ENCODE peak calls at places on chromosomes 6 and 20, in eight cellular contexts. B, X, S, P, A, U, Y and M are unnamed samples.

GRCh38 chr6:26335631-26336323 is 29.2 kb upstream of the BTN3A2 start:
- DNase-seq in B (no peak), X (no peak), S (no peak), P (no peak), A (no peak), U (no peak), Y (no peak), M (no peak)

GRCh38 chr20:22586645-22587310 is 2.4 kb upstream of the FOXA2 start:
- DNase-seq in B (peak), X (no peak), S (peak), P (no peak), A (no peak), U (no peak), Y (no peak), M (peak)

GRCh38 chr6:160174681-160175080 is 53.1 kb downstream of the SLC22A1 start:
- DNase-seq in B (no peak), X (no peak), S (no peak), P (no peak), A (no peak), U (no peak), Y (no peak), M (no peak)

GRCh38 chr20:48667889-48668413 is 159.8 kb downstream of the PREX1 start:
- DNase-seq in B (peak), X (peak), S (no peak), P (peak), A (no peak), U (no peak), Y (no peak), M (no peak)

GRCh38 chr6:129709451-129709908 is 497 bp downstream of the ARHGAP18 start:
- DNase-seq in B (peak), X (peak), S (peak), P (peak), A (peak), U (peak), Y (peak), M (no peak)

GRCh38 chr6:139821669-139822223 is 447.3 kb upstream of the CITED2 start:
- DNase-seq in B (no peak), X (no peak), S (no peak), P (no peak), A (no peak), U (no peak), Y (no peak), M (no peak)

GRCh38 chr20:45290677-45291355 is 15.8 kb upstream of the RBPJL start:
- DNase-seq in B (peak), X (peak), S (no peak), P (peak), A (peak), U (peak), Y (peak), M (peak)

GRCh38 chr6:136969433-136969832 is 47.3 kb downstream of the SLC35D3 start:
- DNase-seq in B (no peak), X (no peak), S (no peak), P (no peak), A (no peak), U (no peak), Y (no peak), M (no peak)

GRCh38 chr20:58233881-58234528 is 5.6 kb upstream of the ANKRD60 start:
- DNase-seq in B (peak), X (peak), S (no peak), P (no peak), A (no peak), U (no peak), Y (no peak), M (no peak)

GRCh38 chr20:32966382-32966781 is 37.9 kb downstream of the SUN5 start:
- DNase-seq in B (no peak), X (no peak), S (no peak), P (no peak), A (no peak), U (no peak), Y (no peak), M (no peak)

GRCh38 chr6:53317861-53318260 is 30.9 kb downstream of the ELOVL5 start:
- DNase-seq in B (no peak), X (no peak), S (no peak), P (no peak), A (no peak), U (no peak), Y (no peak), M (no peak)

GRCh38 chr6:36752187-36752885 is 54.7 kb downstream of the RAB44 start:
- DNase-seq in B (no peak), X (no peak), S (no peak), P (no peak), A (no peak), U (no peak), Y (no peak), M (no peak)

GRCh38 chr6:136066005-136066404 is 184.1 kb downstream of the MTFR2 start:
- DNase-seq in B (peak), X (no peak), S (no peak), P (peak), A (no peak), U (no peak), Y (peak), M (no peak)

GRCh38 chr6:158666637-158667359 is 16.9 kb downstream of the SYTL3 start:
- DNase-seq in B (peak), X (no peak), S (no peak), P (peak), A (no peak), U (no peak), Y (peak), M (peak)

GRCh38 chr6:107323133-107323785 is 136.1 kb downstream of the PDSS2 start:
- DNase-seq in B (no peak), X (no peak), S (no peak), P (peak), A (peak), U (no peak), Y (peak), M (no peak)

GRCh38 chr6:89351632-89352328 is 742 bp downstream of the UBE2J1 start:
- DNase-seq in B (peak), X (no peak), S (no peak), P (peak), A (no peak), U (no peak), Y (no peak), M (no peak)

GRCh38 chr20:50308513-50309279 is 118.1 kb downstream of the CEBPB start:
- DNase-seq in B (peak), X (peak), S (no peak), P (peak), A (peak), U (peak), Y (peak), M (no peak)

GRCh38 chr6:113352029-113352801 is 504.9 kb upstream of the MARCKS start:
- DNase-seq in B (peak), X (no peak), S (no peak), P (peak), A (peak), U (no peak), Y (peak), M (no peak)

GRCh38 chr6:44966449-44967091 is 361.6 kb upstream of the RUNX2 start:
- DNase-seq in B (peak), X (no peak), S (no peak), P (peak), A (peak), U (no peak), Y (peak), M (no peak)

GRCh38 chr6:43847741-43848630 is 78.0 kb downstream of the VEGFA start:
- DNase-seq in B (no peak), X (no peak), S (no peak), P (peak), A (no peak), U (no peak), Y (peak), M (no peak)

GRCh38 chr6:152529364-152529763 is 107.8 kb downstream of the SYNE1 start:
- DNase-seq in B (no peak), X (no peak), S (no peak), P (peak), A (peak), U (peak), Y (peak), M (no peak)

GRCh38 chr6:77678048-77678447 is 25.2 kb downstream of the MEI4 start:
- DNase-seq in B (no peak), X (no peak), S (no peak), P (no peak), A (peak), U (no peak), Y (no peak), M (no peak)
- TF ChIP-seq CTCF in B (no peak), X (no peak), S (no peak), P (no peak), A (no peak), U (no peak), Y (no peak), M (no peak)

DNA sequence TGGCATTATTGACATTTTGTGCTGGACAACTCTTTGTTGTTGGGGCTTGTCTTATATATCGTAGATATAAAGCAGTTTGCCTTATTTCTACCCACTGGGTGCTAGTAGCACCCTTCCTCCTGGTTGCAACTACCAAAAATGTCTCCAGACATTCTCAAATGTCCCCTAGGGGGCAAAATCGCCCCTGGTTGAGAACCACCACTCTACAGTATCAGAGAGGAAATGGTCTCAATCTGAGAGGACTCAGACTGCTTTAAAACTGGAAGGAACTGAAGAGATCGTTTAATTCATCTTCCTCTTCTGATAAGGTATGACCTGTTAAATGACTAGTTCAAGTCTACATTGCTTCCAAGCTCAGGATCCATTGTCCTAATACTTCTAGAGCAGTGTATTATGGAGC is 14.9 kb downstream of the SH3BGRL2 start:
- DNase-seq in B (no peak), X (no peak), S (no peak), P (no peak), A (no peak), U (no peak), Y (no peak), M (no peak)
- TF ChIP-seq CTCF in B (no peak), X (no peak), S (peak), P (no peak), A (peak), U (no peak), Y (no peak), M (no peak)

DNA sequence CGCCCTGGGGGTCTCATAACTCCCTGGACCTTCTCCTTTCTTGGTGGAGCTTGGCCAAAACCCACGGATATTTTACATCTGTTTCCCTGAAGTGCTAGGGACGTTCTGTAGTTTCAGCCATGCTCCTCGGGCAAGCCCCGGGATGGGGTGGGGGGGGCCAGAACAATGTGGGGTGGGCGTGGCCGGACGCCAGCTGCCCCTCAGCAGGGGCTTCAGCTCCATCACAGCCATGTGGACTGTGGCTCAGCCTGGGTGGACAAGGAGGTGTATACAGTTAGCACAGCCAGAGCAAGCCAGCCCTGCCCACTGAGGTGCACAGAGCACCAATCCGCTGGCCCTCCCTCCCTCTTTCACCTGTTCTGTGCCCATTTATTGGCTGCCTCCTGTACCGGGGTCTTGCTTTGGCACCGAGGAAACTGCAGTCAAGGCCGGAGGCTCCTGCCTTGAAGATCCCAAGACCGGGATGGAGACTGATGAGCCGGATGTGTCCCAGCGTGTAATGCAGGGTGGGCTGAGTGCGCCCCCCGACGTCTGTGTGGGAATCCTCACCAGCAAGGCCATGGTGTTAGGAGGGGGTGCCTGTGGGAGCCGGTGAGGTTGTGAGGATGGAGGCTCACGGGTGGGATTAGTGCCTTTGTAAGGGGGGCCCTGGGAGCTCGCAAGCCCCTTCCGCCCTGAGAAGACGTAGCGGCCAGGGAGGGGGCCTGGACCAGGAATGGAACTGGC is 28.0 kb downstream of the FRMD1 start:
- DNase-seq in B (no peak), X (no peak), S (no peak), P (peak), A (no peak), U (no peak), Y (peak), M (no peak)
- TF ChIP-seq CTCF in B (no peak), X (no peak), S (no peak), P (peak), A (peak), U (peak), Y (peak), M (no peak)

GRCh38 chr6:25218346-25218745 is 60.8 kb upstream of the CARMIL1 start:
- DNase-seq in B (no peak), X (no peak), S (no peak), P (no peak), A (no peak), U (no peak), Y (no peak), M (no peak)

GRCh38 chr6:25217275-25217674 is 61.9 kb upstream of the CARMIL1 start:
- DNase-seq in B (no peak), X (no peak), S (no peak), P (no peak), A (no peak), U (no peak), Y (peak), M (no peak)

GRCh38 chr6:25220853-25221252 is 58.3 kb upstream of the CARMIL1 start:
- DNase-seq in B (no peak), X (no peak), S (no peak), P (no peak), A (no peak), U (no peak), Y (no peak), M (no peak)

GRCh38 chr6:25219581-25220249 is 59.5 kb upstream of the CARMIL1 start:
- DNase-seq in B (no peak), X (no peak), S (no peak), P (no peak), A (no peak), U (no peak), Y (no peak), M (no peak)

GRCh38 chr6:25219147-25219546 is 60.0 kb upstream of the CARMIL1 start:
- DNase-seq in B (no peak), X (no peak), S (no peak), P (no peak), A (no peak), U (no peak), Y (no peak), M (no peak)
- TF ChIP-seq CTCF in B (no peak), X (no peak), S (no peak), P (no peak), A (no peak), U (no peak), Y (no peak), M (no peak)

GRCh38 chr6:97978855-97979271 is 695.8 kb upstream of the MMS22L start:
- DNase-seq in B (no peak), X (no peak), S (peak), P (no peak), A (no peak), U (no peak), Y (no peak), M (no peak)
- TF ChIP-seq CTCF in B (no peak), X (no peak), S (no peak), P (no peak), A (no peak), U (no peak), Y (no peak), M (no peak)

GRCh38 chr6:161618816-161619454 is 345.1 kb upstream of the AGPAT4 start:
- DNase-seq in B (peak), X (peak), S (no peak), P (peak), A (peak), U (no peak), Y (peak), M (no peak)
- TF ChIP-seq CTCF in B (peak), X (no peak), S (no peak), P (peak), A (peak), U (peak), Y (peak), M (no peak)

DNA sequence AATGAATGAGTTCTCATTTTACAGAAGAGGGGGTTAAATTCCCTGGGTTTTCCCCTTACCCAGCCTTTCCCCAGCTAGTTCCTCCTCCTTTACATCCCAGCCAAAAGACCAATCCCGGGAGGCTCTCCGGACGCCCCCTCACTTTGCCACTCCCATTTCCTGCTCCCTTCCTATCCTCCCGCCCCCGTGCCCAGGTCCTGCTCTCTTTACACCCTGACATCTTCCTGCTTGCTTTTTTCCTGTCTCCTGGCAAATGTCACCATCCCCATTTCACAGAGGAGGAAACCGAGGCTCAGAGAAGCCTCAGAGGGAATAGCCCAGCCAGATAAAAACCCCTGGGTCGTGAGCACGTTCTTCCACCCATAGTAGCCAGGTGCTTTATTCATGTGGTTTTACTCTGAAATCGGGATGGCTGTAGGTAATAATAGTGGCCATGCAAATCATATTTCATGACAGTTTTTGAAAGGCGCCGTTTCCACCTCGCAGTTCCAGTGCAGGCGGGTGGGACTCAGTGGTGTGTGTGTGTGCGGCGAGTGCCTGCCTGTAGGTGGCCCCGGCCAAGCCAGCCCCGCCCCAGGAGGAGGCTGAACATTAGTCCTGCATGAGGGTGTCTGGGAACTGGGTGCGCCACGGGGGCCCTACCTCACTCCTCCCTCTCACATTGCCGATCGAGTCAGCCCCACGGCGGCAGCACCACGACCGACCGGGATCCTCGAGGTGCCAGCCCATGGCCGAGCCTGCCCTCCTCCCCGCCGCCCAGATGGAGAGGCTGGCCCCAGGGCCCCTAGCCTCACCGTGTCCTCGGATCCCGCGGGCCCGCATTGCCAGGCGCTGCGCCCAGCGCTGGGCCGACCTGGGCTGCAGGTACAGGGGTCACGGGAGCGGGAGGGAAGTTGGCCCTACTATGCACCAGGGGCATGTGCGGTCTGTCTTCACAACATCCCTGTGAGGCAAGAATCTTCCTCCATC is at the start of gene ARHGAP40:
- DNase-seq in B (no peak), X (no peak), S (no peak), P (peak), A (no peak), U (no peak), Y (no peak), M (peak)
- TF ChIP-seq CTCF in B (peak), X (no peak), S (peak), P (peak), A (peak), U (peak), Y (peak), M (no peak)

GRCh38 chr6:5899216-5900045 is 107.3 kb downstream of the NRN1 start:
- DNase-seq in B (peak), X (no peak), S (no peak), P (no peak), A (no peak), U (no peak), Y (peak), M (no peak)
- TF ChIP-seq CTCF in B (no peak), X (no peak), S (no peak), P (no peak), A (no peak), U (no peak), Y (no peak), M (no peak)

GRCh38 chr6:167270499-167271307 is 20.4 kb upstream of the UNC93A start:
- DNase-seq in B (no peak), X (no peak), S (no peak), P (no peak), A (no peak), U (no peak), Y (no peak), M (no peak)
- TF ChIP-seq CTCF in B (no peak), X (no peak), S (no peak), P (no peak), A (no peak), U (no peak), Y (no peak), M (no peak)

DNA sequence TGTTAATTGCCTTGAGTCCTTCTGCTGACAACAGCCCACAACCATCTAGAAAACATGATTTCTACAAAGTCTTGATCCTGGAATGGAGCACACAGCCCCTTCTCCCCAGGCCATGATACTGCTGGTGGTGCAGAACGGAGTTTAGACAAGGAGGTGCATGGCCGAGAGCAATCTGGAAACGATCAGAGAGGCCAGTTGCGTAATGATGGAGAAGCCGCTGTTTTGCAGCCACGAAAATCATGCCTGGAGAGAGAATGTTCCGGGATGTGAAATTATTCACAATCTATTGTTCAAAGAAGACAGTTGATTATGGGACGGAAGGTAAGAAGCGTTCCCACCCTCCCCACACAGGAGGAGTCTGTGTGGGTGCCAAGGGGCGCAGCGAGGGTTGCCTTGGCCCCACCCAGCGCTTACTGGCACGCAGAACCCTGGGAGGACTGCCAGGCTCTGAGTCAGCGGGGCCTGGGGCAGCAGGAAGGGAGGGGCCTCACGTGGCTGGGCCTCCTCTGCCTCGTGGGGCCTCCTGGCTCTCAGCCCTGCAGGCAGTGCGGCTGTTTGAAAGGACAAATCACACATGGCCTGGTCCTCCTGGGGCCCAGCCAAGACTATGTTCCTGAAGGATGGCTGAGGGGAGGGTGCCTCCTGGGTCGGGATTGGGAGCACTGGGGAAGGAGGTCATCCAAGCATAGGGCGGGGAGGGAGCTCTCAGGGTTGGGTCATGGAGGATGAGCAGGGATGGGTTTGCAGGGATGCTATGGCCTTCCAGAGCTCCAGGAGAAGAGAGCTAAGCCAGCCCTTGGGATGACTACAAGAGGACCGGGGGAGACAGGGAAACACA is 8.7 kb upstream of the AP5S1 start:
- DNase-seq in B (peak), X (peak), S (no peak), P (peak), A (peak), U (peak), Y (peak), M (no peak)
- TF ChIP-seq CTCF in B (no peak), X (no peak), S (no peak), P (no peak), A (no peak), U (no peak), Y (no peak), M (no peak)